ENCODE peak calls at places on chromosome 5, in ten cellular contexts. P is hepatocyte; R is stimulated activated CD8-positive, alpha-beta memory T cell treated with anti-CD3 and anti-CD28 coated beads, Interleukin-2, amount 100 ng/mL, for 48 hours; K is dermis blood vessel endothelial cell; O is effector memory CD4-positive, alpha-beta T cell; Y is MV-4-11; M is Caki2; E is effector CD4-positive, alpha-beta T cell; J is astrocyte of the spinal cord; Q is GM04503. N is an unnamed sample.

GRCh38 chr5:112862085-112862484 is 998 bp downstream of the SRP19 start:
- DNase-seq in P (no peak), R (no peak), K (peak), O (no peak), Y (no peak), M (no peak), E (no peak), J (no peak), Q (no peak), N (peak)

GRCh38 chr5:52725065-52725746 is 62.5 kb upstream of the ITGA1 start:
- DNase-seq in P (peak), R (no peak), K (peak), O (peak), Y (peak), M (no peak), E (peak), J (no peak), Q (no peak), N (peak)

GRCh38 chr5:166716856-166717492 is 1574.5 kb upstream of the WWC1 start:
- DNase-seq in P (no peak), R (no peak), K (no peak), O (no peak), Y (no peak), M (peak), E (no peak), J (no peak), Q (no peak), N (no peak)

GRCh38 chr5:77186990-77187389 is 23.5 kb upstream of the PDE8B start:
- DNase-seq in P (no peak), R (no peak), K (no peak), O (no peak), Y (no peak), M (no peak), E (no peak), J (no peak), Q (no peak), N (peak)

GRCh38 chr5:165029471-165029870 is 1524.1 kb downstream of the MAT2B start:
- DNase-seq in P (peak), R (no peak), K (no peak), O (no peak), Y (peak), M (peak), E (no peak), J (peak), Q (no peak), N (peak)

GRCh38 chr5:145983461-145983860 is 47.1 kb downstream of the SH3RF2 start:
- DNase-seq in P (no peak), R (no peak), K (no peak), O (no peak), Y (no peak), M (no peak), E (no peak), J (no peak), Q (no peak), N (no peak)

GRCh38 chr5:137234973-137235943 is 263.9 kb downstream of the SPOCK1 start:
- DNase-seq in P (no peak), R (no peak), K (peak), O (no peak), Y (no peak), M (peak), E (no peak), J (peak), Q (no peak), N (no peak)

GRCh38 chr5:140806834-140807775 is at the start of gene PCDHA4:
- DNase-seq in P (peak), R (no peak), K (peak), O (no peak), Y (no peak), M (peak), E (no peak), J (no peak), Q (no peak), N (peak)

GRCh38 chr5:84242286-84242685 is 142.4 kb downstream of the EDIL3 start:
- DNase-seq in P (peak), R (no peak), K (no peak), O (no peak), Y (no peak), M (no peak), E (no peak), J (peak), Q (peak), N (no peak)